ENCODE peak calls at places on chromosomes 13 and 19, in five cellular contexts. C is IMR-90, T is mesenchymal stem cell, Q is H1, L is trophoblast cell. U is an unnamed sample.

GRCh38 chr19:18304496-18305312 is 18.2 kb downstream of the LSM4 start:
- DNase-seq in C (peak; percentile 83), T (peak; percentile 94), Q (no peak), L (peak; percentile 83), U (no peak)

GRCh38 chr13:40271511-40271910 is 394.9 kb downstream of the FOXO1 start:
- DNase-seq in C (no peak), T (no peak), Q (no peak), L (no peak), U (no peak)

GRCh38 chr13:51357928-51358595 is 18.6 kb downstream of the SERPINE3 start:
- DNase-seq in C (no peak), T (peak; percentile 32), Q (no peak), L (no peak), U (no peak)

GRCh38 chr19:29528946-29529645 is 3.3 kb downstream of the VSTM2B start:
- DNase-seq in C (no peak), T (no peak), Q (no peak), L (no peak), U (peak; percentile 26)

GRCh38 chr13:42354246-42355117 is 82.5 kb downstream of the AKAP11 start:
- DNase-seq in C (peak; percentile 48), T (peak; percentile 45), Q (no peak), L (no peak), U (no peak)

GRCh38 chr13:41017153-41017552 is 2.0 kb downstream of the ELF1 start:
- DNase-seq in C (no peak), T (peak; percentile 34), Q (no peak), L (no peak), U (no peak)

GRCh38 chr19:15810335-15810734 is 5.1 kb downstream of the OR10H1 start:
- DNase-seq in C (no peak), T (no peak), Q (no peak), L (peak; percentile 45), U (no peak)

GRCh38 chr19:15456871-15457700 is 7.3 kb downstream of the RASAL3 start:
- DNase-seq in C (no peak), T (no peak), Q (peak; percentile 74), L (peak; percentile 29), U (no peak)

GRCh38 chr19:40659566-40659965 is 30.9 kb downstream of the NUMBL start:
- DNase-seq in C (no peak), T (no peak), Q (no peak), L (no peak), U (no peak)

GRCh38 chr19:14837391-14837790 is 2.4 kb upstream of the OR7A5 start:
- DNase-seq in C (no peak), T (no peak), Q (no peak), L (no peak), U (no peak)

GRCh38 chr13:27534108-27534975 is 84.0 kb upstream of the MTIF3 start:
- DNase-seq in C (no peak), T (no peak), Q (no peak), L (no peak), U (no peak)

GRCh38 chr13:64051278-64051677 is 2635.6 kb upstream of the PCDH20 start:
- DNase-seq in C (no peak), T (no peak), Q (no peak), L (no peak), U (no peak)

GRCh38 chr19:33032218-33032781 is 32.4 kb downstream of the RHPN2 start:
- DNase-seq in C (no peak), T (no peak), Q (no peak), L (no peak), U (no peak)

GRCh38 chr19:46661020-46661731 is at the start of gene DACT3:
- DNase-seq in C (peak; percentile 100), T (peak; percentile 100), Q (peak; percentile 100), L (peak; percentile 100), U (peak; percentile 100)

GRCh38 chr19:13920940-13921744 is 15.1 kb downstream of the CC2D1A start:
- DNase-seq in C (peak; percentile 44), T (peak; percentile 52), Q (no peak), L (peak; percentile 70), U (no peak)

GRCh38 chr13:103726808-103727207 is 660.6 kb upstream of the SLC10A2 start:
- DNase-seq in C (no peak), T (no peak), Q (no peak), L (no peak), U (no peak)

GRCh38 chr13:100506600-100507422 is 81.8 kb downstream of the GGACT start:
- DNase-seq in C (no peak), T (no peak), Q (no peak), L (no peak), U (no peak)

GRCh38 chr13:63048648-63049047 is 1633.0 kb upstream of the PCDH20 start:
- DNase-seq in C (peak; percentile 16), T (no peak), Q (no peak), L (no peak), U (no peak)

GRCh38 chr13:80654638-80655249 is 313.8 kb upstream of the SPRY2 start:
- DNase-seq in C (no peak), T (no peak), Q (no peak), L (no peak), U (no peak)

GRCh38 chr13:60959427-60959826 is 456.2 kb downstream of the PCDH20 start:
- DNase-seq in C (no peak), T (no peak), Q (no peak), L (no peak), U (no peak)

GRCh38 chr19:16067205-16067938 is 8.9 kb upstream of the TPM4 start:
- DNase-seq in C (peak; percentile 87), T (no peak), Q (no peak), L (no peak), U (no peak)

GRCh38 chr19:13100031-13100588 is 2.5 kb downstream of the LYL1 start:
- DNase-seq in C (no peak), T (no peak), Q (no peak), L (no peak), U (no peak)

GRCh38 chr13:47794963-47795362 is 206.1 kb downstream of the SUCLA2 start:
- DNase-seq in C (peak; percentile 2), T (peak; percentile 22), Q (no peak), L (peak; percentile 31), U (no peak)

GRCh38 chr13:43401364-43401763 is 378.0 kb downstream of the DNAJC15 start:
- DNase-seq in C (no peak), T (no peak), Q (no peak), L (no peak), U (no peak)

GRCh38 chr13:22148187-22148586 is 477.3 kb downstream of the FGF9 start:
- DNase-seq in C (no peak), T (no peak), Q (no peak), L (no peak), U (no peak)

GRCh38 chr19:8731428-8732169 is 10.2 kb downstream of the OR2Z1 start:
- DNase-seq in C (no peak), T (no peak), Q (no peak), L (no peak), U (no peak)

GRCh38 chr13:99956473-99957349 is 14.9 kb downstream of the ZIC5 start:
- DNase-seq in C (no peak), T (no peak), Q (no peak), L (no peak), U (no peak)

GRCh38 chr19:7682175-7682855 is 1.7 kb downstream of the TRAPPC5 start:
- DNase-seq in C (no peak), T (no peak), Q (no peak), L (no peak), U (no peak)

GRCh38 chr19:58021541-58022282 is 12.1 kb upstream of the ZSCAN1 start:
- DNase-seq in C (peak; percentile 40), T (peak; percentile 23), Q (no peak), L (peak; percentile 47), U (peak; percentile 33)

GRCh38 chr19:7701654-7702457 is at the start of gene FCER2:
- DNase-seq in C (no peak), T (no peak), Q (no peak), L (no peak), U (no peak)

GRCh38 chr13:34044660-34045080 is 226.7 kb downstream of the RFC3 start:
- DNase-seq in C (peak; percentile 33), T (peak; percentile 61), Q (no peak), L (peak; percentile 62), U (no peak)

GRCh38 chr19:1860821-1861598 is 2.4 kb downstream of the KLF16 start:
- DNase-seq in C (no peak), T (no peak), Q (no peak), L (no peak), U (no peak)

GRCh38 chr19:1858412-1859081 is 4.8 kb downstream of the KLF16 start:
- DNase-seq in C (no peak), T (no peak), Q (no peak), L (no peak), U (no peak)

GRCh38 chr19:1861599-1862031 is 1.8 kb downstream of the KLF16 start:
- DNase-seq in C (no peak), T (peak; percentile 56), Q (no peak), L (peak; percentile 44), U (no peak)

GRCh38 chr19:1859319-1859718 is 4.1 kb downstream of the KLF16 start:
- DNase-seq in C (no peak), T (no peak), Q (no peak), L (no peak), U (no peak)

DNA sequence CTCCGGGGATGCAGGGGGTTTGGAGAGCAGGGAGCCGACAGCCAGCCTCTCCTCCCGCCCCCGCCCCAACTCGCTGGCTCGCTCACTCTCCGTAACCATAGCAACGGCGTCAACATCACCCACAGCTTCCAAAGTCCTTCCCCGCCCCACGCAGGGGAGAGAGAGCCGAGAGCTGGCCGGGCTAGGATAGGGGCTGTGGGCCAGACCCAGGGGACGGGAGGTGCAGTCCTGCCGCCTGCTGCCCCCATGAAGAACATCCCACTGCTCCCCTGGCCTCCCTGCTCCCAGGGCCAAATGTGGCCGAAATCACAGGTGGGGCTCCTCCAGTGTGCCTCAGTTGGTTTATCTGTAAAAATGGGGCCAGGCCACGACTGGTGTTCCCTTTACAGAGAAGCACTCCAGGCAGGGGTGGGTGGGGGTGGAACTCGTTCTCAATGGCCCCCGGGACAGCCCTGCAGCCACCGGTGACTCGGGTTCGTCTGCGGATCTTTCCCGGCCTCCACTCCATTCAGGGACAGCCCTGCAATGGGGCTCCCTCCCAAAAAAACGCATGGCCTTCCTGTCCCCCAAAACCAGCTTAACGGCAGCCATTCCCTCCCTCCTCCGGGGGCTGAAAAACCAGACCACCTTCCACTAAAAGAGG is 3.1 kb downstream of the KLF16 start:
- DNase-seq in C (peak; percentile 81), T (peak; percentile 90), Q (no peak), L (peak; percentile 87), U (peak; percentile 78)
- H3K14ac ChIP-seq in C (peak overlapping the region; percentile 23), T (no peak overlapping the region), Q (no peak overlapping the region), L (no peak overlapping the region), U (no peak overlapping the region)

GRCh38 chr19:51788936-51789795 is 5.8 kb upstream of the FPR3 start:
- DNase-seq in C (no peak), T (no peak), Q (no peak), L (peak; percentile 94), U (no peak)
- H3K4me3 ChIP-seq in C (no peak overlapping the region), T (no peak overlapping the region), Q (no peak overlapping the region), L (no peak overlapping the region), U (peak overlapping the region; percentile 64)

GRCh38 chr13:113109151-113110047 is 3.8 kb downstream of the F7 start:
- DNase-seq in C (no peak), T (no peak), Q (no peak), L (no peak), U (no peak)
- H3K14ac ChIP-seq in C (no peak overlapping the region), T (no peak overlapping the region), Q (no peak overlapping the region), L (no peak overlapping the region), U (no peak overlapping the region)

GRCh38 chr19:940591-941291 is 14.9 kb downstream of the ARID3A start:
- DNase-seq in C (peak; percentile 57), T (no peak), Q (no peak), L (peak; percentile 66), U (no peak)
- H3K4me3 ChIP-seq in C (no peak overlapping the region), T (peak overlapping the region; percentile 20), Q (no peak overlapping the region), L (no peak overlapping the region), U (no peak overlapping the region)

GRCh38 chr13:98377635-98378378 is 199.1 kb downstream of the STK24 start:
- DNase-seq in C (no peak), T (no peak), Q (no peak), L (no peak), U (no peak)
- H3K14ac ChIP-seq in C (no peak overlapping the region), T (no peak overlapping the region), Q (no peak overlapping the region), L (no peak overlapping the region), U (no peak overlapping the region)